ENCODE peak calls at places on chromosomes 1 and 21, in five cellular contexts. One of them, this sample, is unnamed.
A peak's percentile ranks its signal among the peaks of the same experiment; 100 is the strongest.

GRCh38 chr1:184050631-184051030 is 899 bp upstream of the TSEN15 start:
- DNase-seq in tibial nerve: no peak
- DNase-seq in GM12891: no peak
- DNase-seq in stomach: no peak
- DNase-seq in A549: no peak
- DNase-seq in this sample: no peak

GRCh38 chr1:2834741-2835564 is 33.5 kb upstream of the TTC34 start:
- DNase-seq in GM12891: no peak
- DNase-seq in A549: no peak
- DNase-seq in stomach: no peak
- DNase-seq in tibial nerve: no peak
- DNase-seq in this sample: no peak

GRCh38 chr1:29635501-29636263 is 399.4 kb downstream of the PTPRU start:
- DNase-seq in stomach: no peak
- DNase-seq in A549: no peak
- DNase-seq in tibial nerve: no peak
- DNase-seq in GM12891: no peak
- DNase-seq in this sample: no peak

GRCh38 chr1:19407494-19408096 is 77.7 kb downstream of the CAPZB start:
- DNase-seq in A549: no peak
- DNase-seq in GM12891: no peak
- DNase-seq in stomach: no peak
- DNase-seq in tibial nerve: no peak
- DNase-seq in this sample: no peak

GRCh38 chr1:247812637-247813036 is 11.3 kb downstream of the OR14A16 start:
- DNase-seq in A549: no peak
- DNase-seq in tibial nerve: no peak
- DNase-seq in stomach: no peak
- DNase-seq in GM12891: no peak
- DNase-seq in this sample: no peak

GRCh38 chr1:205436776-205437485 is 15.1 kb upstream of the LEMD1 start:
- DNase-seq in A549: no peak
- DNase-seq in stomach: no peak
- DNase-seq in tibial nerve: no peak
- DNase-seq in GM12891: no peak
- DNase-seq in this sample: no peak

GRCh38 chr1:198656500-198656932 is 17.7 kb downstream of the PTPRC start:
- DNase-seq in GM12891: no peak
- DNase-seq in tibial nerve: no peak
- DNase-seq in stomach: peak; percentile 40
- DNase-seq in A549: no peak
- DNase-seq in this sample: no peak

GRCh38 chr1:58412071-58412580 is 134.4 kb downstream of the OMA1 start:
- DNase-seq in tibial nerve: no peak
- DNase-seq in stomach: no peak
- DNase-seq in GM12891: no peak
- DNase-seq in A549: no peak
- DNase-seq in this sample: no peak

GRCh38 chr21:43884861-43885370 is 19.9 kb downstream of the AGPAT3 start:
- DNase-seq in stomach: no peak
- DNase-seq in A549: no peak
- DNase-seq in GM12891: no peak
- DNase-seq in tibial nerve: no peak
- DNase-seq in this sample: no peak

GRCh38 chr1:22826630-22827580 is 116.3 kb downstream of the EPHB2 start:
- DNase-seq in A549: no peak
- DNase-seq in stomach: peak; percentile 36
- DNase-seq in tibial nerve: no peak
- DNase-seq in GM12891: no peak
- DNase-seq in this sample: no peak

GRCh38 chr1:230345139-230345885 is 80.8 kb downstream of the PGBD5 start:
- DNase-seq in GM12891: no peak
- DNase-seq in stomach: no peak
- DNase-seq in A549: no peak
- DNase-seq in tibial nerve: no peak
- DNase-seq in this sample: no peak

GRCh38 chr1:236066828-236067386 is 2.0 kb upstream of the NID1 start:
- DNase-seq in tibial nerve: peak; percentile 36
- DNase-seq in stomach: peak; percentile 43
- DNase-seq in GM12891: peak; percentile 66
- DNase-seq in A549: no peak
- DNase-seq in this sample: no peak

GRCh38 chr1:89260042-89260441 is 12.6 kb downstream of the GBP5 start:
- DNase-seq in stomach: no peak
- DNase-seq in A549: no peak
- DNase-seq in tibial nerve: no peak
- DNase-seq in GM12891: no peak
- DNase-seq in this sample: no peak

GRCh38 chr1:184605941-184606340 is 148.7 kb downstream of the EDEM3 start:
- DNase-seq in tibial nerve: no peak
- DNase-seq in GM12891: no peak
- DNase-seq in stomach: no peak
- DNase-seq in A549: no peak
- DNase-seq in this sample: no peak

GRCh38 chr1:54833146-54833545 is 32.0 kb upstream of the TTC22 start:
- DNase-seq in GM12891: no peak
- DNase-seq in stomach: peak; percentile 18
- DNase-seq in tibial nerve: no peak
- DNase-seq in A549: no peak
- DNase-seq in this sample: no peak

GRCh38 chr1:94355485-94355980 is 62.7 kb upstream of the ABCD3 start:
- DNase-seq in GM12891: no peak
- DNase-seq in A549: no peak
- DNase-seq in tibial nerve: no peak
- DNase-seq in stomach: no peak
- DNase-seq in this sample: no peak

GRCh38 chr1:28900562-28900961 is 13.8 kb upstream of the EPB41 start:
- DNase-seq in tibial nerve: no peak
- DNase-seq in stomach: no peak
- DNase-seq in GM12891: no peak
- DNase-seq in A549: no peak
- DNase-seq in this sample: no peak

GRCh38 chr1:42970143-42970542 is 11.5 kb upstream of the SLC2A1 start:
- DNase-seq in GM12891: no peak
- DNase-seq in stomach: no peak
- DNase-seq in tibial nerve: no peak
- DNase-seq in A549: no peak
- DNase-seq in this sample: no peak

GRCh38 chr1:106868828-106869227 is 187.6 kb upstream of the PRMT6 start:
- DNase-seq in A549: no peak
- DNase-seq in stomach: no peak
- DNase-seq in GM12891: no peak
- DNase-seq in tibial nerve: no peak
- DNase-seq in this sample: no peak

GRCh38 chr1:50603274-50604271 is 180.3 kb upstream of the DMRTA2 start:
- DNase-seq in A549: no peak
- DNase-seq in GM12891: no peak
- DNase-seq in tibial nerve: no peak
- DNase-seq in stomach: no peak
- DNase-seq in this sample: peak; percentile 20

GRCh38 chr21:44329971-44330681 is 9.1 kb downstream of the CFAP410 start:
- DNase-seq in stomach: no peak
- DNase-seq in GM12891: no peak
- DNase-seq in A549: no peak
- DNase-seq in tibial nerve: no peak
- DNase-seq in this sample: no peak

GRCh38 chr1:210222288-210223006 is 10.1 kb upstream of the SERTAD4 start:
- DNase-seq in stomach: peak; percentile 65
- DNase-seq in GM12891: no peak
- DNase-seq in tibial nerve: no peak
- DNase-seq in A549: no peak
- DNase-seq in this sample: no peak

GRCh38 chr1:177838910-177839309 is 130.9 kb downstream of the SEC16B start:
- DNase-seq in A549: no peak
- DNase-seq in tibial nerve: no peak
- DNase-seq in stomach: no peak
- DNase-seq in GM12891: no peak
- DNase-seq in this sample: no peak

GRCh38 chr21:26709090-26709489 is 136.0 kb upstream of the CYYR1 start:
- DNase-seq in GM12891: no peak
- DNase-seq in stomach: no peak
- DNase-seq in A549: no peak
- DNase-seq in tibial nerve: no peak
- DNase-seq in this sample: no peak

GRCh38 chr21:42925114-42925907 is at the start of gene ERVH48-1:
- DNase-seq in GM12891: no peak
- DNase-seq in A549: no peak
- DNase-seq in stomach: no peak
- DNase-seq in tibial nerve: no peak
- DNase-seq in this sample: no peak

GRCh38 chr1:12167493-12168429 is 970 bp downstream of the TNFRSF1B start:
- DNase-seq in GM12891: no peak
- DNase-seq in stomach: no peak
- DNase-seq in tibial nerve: no peak
- DNase-seq in A549: no peak
- DNase-seq in this sample: no peak

GRCh38 chr1:12168451-12169160 is 1.8 kb downstream of the TNFRSF1B start:
- DNase-seq in tibial nerve: no peak
- DNase-seq in stomach: no peak
- DNase-seq in GM12891: no peak
- DNase-seq in A549: no peak
- DNase-seq in this sample: no peak

GRCh38 chr1:12165342-12165741 is 1.4 kb upstream of the TNFRSF1B start:
- DNase-seq in GM12891: no peak
- DNase-seq in stomach: no peak
- DNase-seq in A549: no peak
- DNase-seq in tibial nerve: no peak
- DNase-seq in this sample: no peak

GRCh38 chr1:12169442-12170135 is 2.8 kb downstream of the TNFRSF1B start:
- DNase-seq in stomach: no peak
- DNase-seq in tibial nerve: no peak
- DNase-seq in GM12891: no peak
- DNase-seq in A549: no peak
- DNase-seq in this sample: no peak

GRCh38 chr1:12166834-12167492 is at the start of gene TNFRSF1B:
- DNase-seq in A549: peak; percentile 25
- DNase-seq in tibial nerve: peak; percentile 42
- DNase-seq in GM12891: peak; percentile 90
- DNase-seq in stomach: peak; percentile 81
- DNase-seq in this sample: no peak
- TF ChIP-seq POLR2A in A549: no peak
- TF ChIP-seq POLR2A in tibial nerve: peak; percentile 89
- TF ChIP-seq POLR2A in GM12891: peak; percentile 74
- TF ChIP-seq POLR2A in stomach: no peak
- TF ChIP-seq POLR2A in this sample: no peak

DNA sequence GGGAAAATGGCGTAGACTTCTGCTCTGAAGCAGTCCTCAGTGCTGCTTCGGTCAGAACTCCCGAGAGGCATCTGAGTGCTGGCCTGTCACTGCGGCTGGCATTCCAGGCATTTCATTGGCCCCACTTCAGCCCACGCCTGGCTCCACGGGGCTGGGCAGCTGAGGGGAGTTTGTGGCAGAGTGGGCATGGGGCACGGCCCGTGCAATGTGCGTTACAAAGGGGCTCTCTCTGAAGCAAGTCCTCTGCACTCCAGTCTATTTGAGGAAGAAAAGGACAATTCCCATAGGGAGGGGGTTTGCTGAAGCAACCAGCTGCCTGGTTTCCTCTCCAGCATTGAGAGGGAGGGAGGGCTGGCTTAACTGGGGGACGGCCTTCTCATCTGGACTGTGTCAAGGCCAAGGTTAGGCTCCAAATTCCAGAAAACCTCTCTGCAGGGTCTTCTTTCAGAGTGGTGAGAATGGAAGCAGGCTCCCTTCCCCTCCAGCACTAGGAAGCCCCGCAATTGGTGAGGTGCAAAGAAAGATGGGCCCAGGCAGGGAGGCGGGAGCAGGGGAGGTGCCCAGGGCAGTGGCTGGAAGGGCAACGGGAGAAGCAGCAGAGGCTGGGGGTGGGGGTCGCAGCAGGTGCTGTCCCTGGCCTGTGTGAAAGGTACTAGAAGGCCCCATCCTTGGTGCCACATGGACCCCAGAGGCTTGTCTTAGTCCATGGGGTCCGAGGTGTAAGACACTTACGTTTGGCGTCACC is 21.1 kb upstream of the GPR157 start:
- DNase-seq in GM12891: no peak
- DNase-seq in A549: no peak
- DNase-seq in tibial nerve: no peak
- DNase-seq in stomach: no peak
- DNase-seq in this sample: no peak
- TF ChIP-seq POLR2A in GM12891: no peak
- TF ChIP-seq POLR2A in A549: no peak
- TF ChIP-seq POLR2A in tibial nerve: peak; percentile 18
- TF ChIP-seq POLR2A in stomach: no peak
- TF ChIP-seq POLR2A in this sample: no peak

GRCh38 chr1:228497817-228498216 is 10.6 kb downstream of the RNF187 start:
- DNase-seq in A549: no peak
- DNase-seq in GM12891: no peak
- DNase-seq in stomach: no peak
- DNase-seq in tibial nerve: no peak
- DNase-seq in this sample: no peak

GRCh38 chr1:228497206-228497605 is 10.0 kb downstream of the RNF187 start:
- DNase-seq in GM12891: no peak
- DNase-seq in stomach: no peak
- DNase-seq in tibial nerve: no peak
- DNase-seq in A549: no peak
- DNase-seq in this sample: no peak

GRCh38 chr1:228502522-228502921 is 15.3 kb downstream of the RNF187 start:
- DNase-seq in tibial nerve: no peak
- DNase-seq in stomach: no peak
- DNase-seq in GM12891: no peak
- DNase-seq in A549: no peak
- DNase-seq in this sample: no peak

GRCh38 chr1:228500143-228500736 is 13.1 kb downstream of the RNF187 start:
- DNase-seq in GM12891: no peak
- DNase-seq in stomach: no peak
- DNase-seq in A549: no peak
- DNase-seq in tibial nerve: no peak
- DNase-seq in this sample: no peak

GRCh38 chr1:228500901-228501871 is 14.0 kb downstream of the RNF187 start:
- DNase-seq in stomach: peak; percentile 87
- DNase-seq in A549: peak; percentile 80
- DNase-seq in tibial nerve: peak; percentile 45
- DNase-seq in GM12891: peak; percentile 72
- DNase-seq in this sample: peak; percentile 72
- TF ChIP-seq POLR2A in stomach: no peak
- TF ChIP-seq POLR2A in A549: no peak
- TF ChIP-seq POLR2A in tibial nerve: no peak
- TF ChIP-seq POLR2A in GM12891: no peak
- TF ChIP-seq POLR2A in this sample: no peak

GRCh38 chr1:226111109-226111864 is 48.8 kb downstream of the H3-3A start:
- DNase-seq in A549: no peak
- DNase-seq in stomach: no peak
- DNase-seq in tibial nerve: no peak
- DNase-seq in GM12891: no peak
- DNase-seq in this sample: no peak

GRCh38 chr1:226110249-226111108 is 48.0 kb downstream of the H3-3A start:
- DNase-seq in GM12891: peak; percentile 95
- DNase-seq in A549: peak; percentile 58
- DNase-seq in tibial nerve: no peak
- DNase-seq in stomach: peak; percentile 76
- DNase-seq in this sample: peak; percentile 84

GRCh38 chr1:226107471-226108460 is 45.2 kb downstream of the H3-3A start:
- DNase-seq in tibial nerve: no peak
- DNase-seq in A549: no peak
- DNase-seq in GM12891: no peak
- DNase-seq in stomach: no peak
- DNase-seq in this sample: no peak

GRCh38 chr1:226108935-226109828 is 46.7 kb downstream of the H3-3A start:
- DNase-seq in A549: no peak
- DNase-seq in tibial nerve: no peak
- DNase-seq in stomach: peak; percentile 33
- DNase-seq in GM12891: no peak
- DNase-seq in this sample: no peak

GRCh38 chr1:226109829-226110248 is 47.3 kb downstream of the H3-3A start:
- DNase-seq in GM12891: peak; percentile 94
- DNase-seq in A549: peak; percentile 96
- DNase-seq in tibial nerve: peak; percentile 75
- DNase-seq in stomach: peak; percentile 88
- DNase-seq in this sample: peak; percentile 91
- TF ChIP-seq POLR2A in GM12891: no peak
- TF ChIP-seq POLR2A in A549: peak; percentile 60
- TF ChIP-seq POLR2A in tibial nerve: peak; percentile 43
- TF ChIP-seq POLR2A in stomach: no peak
- TF ChIP-seq POLR2A in this sample: peak; percentile 47

This sample was measured in H54.